ENCODE peak calls at places on chromosome X, in seven cellular contexts. E is cardiac fibroblast, X is MCF 10A, F is fibroblast of pulmonary artery, D is myocyte, Z is DMS153, C is GM12865. L is an unnamed sample.

GRCh38 chrX:77527233-77528001 is 80.2 kb downstream of the FGF16 start:
- DNase-seq in E (peak), X (no peak), F (peak), D (no peak), Z (no peak), C (no peak), L (no peak)

GRCh38 chrX:48934581-48935331 is 15.9 kb upstream of the PIM2 start:
- DNase-seq in E (no peak), X (no peak), F (no peak), D (no peak), Z (no peak), C (no peak), L (no peak)

GRCh38 chrX:45806410-45807121 is 605.9 kb upstream of the DIPK2B start:
- DNase-seq in E (peak), X (peak), F (peak), D (peak), Z (no peak), C (peak), L (no peak)

GRCh38 chrX:134764202-134764785 is 106.0 kb upstream of the PLAC1 start:
- DNase-seq in E (no peak), X (peak), F (peak), D (no peak), Z (no peak), C (peak), L (peak)

GRCh38 chrX:76109654-76110053 is 63.2 kb upstream of the PBDC1 start:
- DNase-seq in E (no peak), X (no peak), F (no peak), D (no peak), Z (no peak), C (no peak), L (no peak)

GRCh38 chrX:132114607-132115006 is 13.2 kb downstream of the FRMD7 start:
- DNase-seq in E (no peak), X (no peak), F (no peak), D (no peak), Z (peak), C (no peak), L (no peak)

GRCh38 chrX:42694260-42694815 is 83.6 kb downstream of the PPP1R2C start:
- DNase-seq in E (no peak), X (peak), F (no peak), D (peak), Z (no peak), C (peak), L (no peak)

GRCh38 chrX:110600745-110601310 is 194.8 kb downstream of the CHRDL1 start:
- DNase-seq in E (no peak), X (peak), F (no peak), D (peak), Z (no peak), C (no peak), L (peak)

GRCh38 chrX:11430266-11430665 is 137.1 kb downstream of the AMELX start:
- DNase-seq in E (no peak), X (peak), F (no peak), D (no peak), Z (no peak), C (no peak), L (no peak)

GRCh38 chrX:131802836-131803626 is 220.1 kb upstream of the STK26 start:
- DNase-seq in E (no peak), X (peak), F (no peak), D (no peak), Z (no peak), C (peak), L (no peak)

GRCh38 chrX:79270401-79270800 is 96.7 kb downstream of the ITM2A start:
- DNase-seq in E (peak), X (peak), F (peak), D (no peak), Z (no peak), C (peak), L (no peak)

GRCh38 chrX:105822138-105823091 is at the start of gene NRK:
- DNase-seq in E (peak), X (no peak), F (peak), D (no peak), Z (no peak), C (no peak), L (no peak)

GRCh38 chrX:27555514-27555913 is 34.6 kb upstream of the DCAF8L2 start:
- DNase-seq in E (peak), X (peak), F (peak), D (no peak), Z (no peak), C (peak), L (no peak)

GRCh38 chrX:119089619-119090018 is 16.8 kb downstream of the CT47C1 start:
- DNase-seq in E (no peak), X (no peak), F (no peak), D (no peak), Z (no peak), C (no peak), L (no peak)

GRCh38 chrX:154333837-154334271 is 38.3 kb downstream of the TKTL1 start:
- DNase-seq in E (peak), X (no peak), F (no peak), D (no peak), Z (no peak), C (peak), L (no peak)

GRCh38 chrX:151370906-151371305 is 26.1 kb upstream of the VMA21 start:
- DNase-seq in E (no peak), X (no peak), F (peak), D (no peak), Z (no peak), C (no peak), L (no peak)